ENCODE peak calls at places on chromosomes 1 and 21, in nine cellular contexts. One of them, this sample, is unnamed.

GRCh38 chr1:228058981-228059535 is 23.4 kb upstream of the ARF1 start:
- DNase-seq in NCI-H748 treated with DMSO at 0.1 percent for 48 hours: no peak
- DNase-seq in lower leg skin: no peak
- DNase-seq in KG1: no peak
- DNase-seq in left lung: no peak
- DNase-seq in mesenteric fat pad: peak; percentile 82
- DNase-seq in A673: no peak
- DNase-seq in ureter: no peak
- DNase-seq in RCC 7860: no peak
- DNase-seq in this sample: no peak

GRCh38 chr1:203082571-203083462 is 3.0 kb downstream of the MYOG start:
- DNase-seq in NCI-H748 treated with DMSO at 0.1 percent for 48 hours: no peak
- DNase-seq in A673: no peak
- DNase-seq in RCC 7860: no peak
- DNase-seq in left lung: no peak
- DNase-seq in mesenteric fat pad: peak; percentile 57
- DNase-seq in ureter: peak; percentile 29
- DNase-seq in KG1: no peak
- DNase-seq in lower leg skin: no peak
- DNase-seq in this sample: no peak

GRCh38 chr21:31482460-31482859 is 138.4 kb upstream of the TIAM1 start:
- DNase-seq in left lung: no peak
- DNase-seq in lower leg skin: no peak
- DNase-seq in A673: no peak
- DNase-seq in mesenteric fat pad: peak; percentile 35
- DNase-seq in NCI-H748 treated with DMSO at 0.1 percent for 48 hours: no peak
- DNase-seq in RCC 7860: no peak
- DNase-seq in KG1: no peak
- DNase-seq in ureter: no peak
- DNase-seq in this sample: no peak

GRCh38 chr1:38250356-38250755 is 203.8 kb upstream of the POU3F1 start:
- DNase-seq in RCC 7860: peak; percentile 41
- DNase-seq in mesenteric fat pad: no peak
- DNase-seq in left lung: no peak
- DNase-seq in ureter: no peak
- DNase-seq in lower leg skin: no peak
- DNase-seq in A673: no peak
- DNase-seq in NCI-H748 treated with DMSO at 0.1 percent for 48 hours: no peak
- DNase-seq in KG1: no peak
- DNase-seq in this sample: no peak

GRCh38 chr1:182974792-182975191 is 21.8 kb upstream of the SHCBP1L start:
- DNase-seq in A673: no peak
- DNase-seq in ureter: no peak
- DNase-seq in KG1: no peak
- DNase-seq in NCI-H748 treated with DMSO at 0.1 percent for 48 hours: no peak
- DNase-seq in lower leg skin: no peak
- DNase-seq in left lung: no peak
- DNase-seq in RCC 7860: no peak
- DNase-seq in mesenteric fat pad: no peak
- DNase-seq in this sample: no peak

GRCh38 chr1:112465122-112465521 is 43.6 kb upstream of the WNT2B start:
- DNase-seq in RCC 7860: no peak
- DNase-seq in lower leg skin: no peak
- DNase-seq in ureter: no peak
- DNase-seq in left lung: no peak
- DNase-seq in mesenteric fat pad: no peak
- DNase-seq in NCI-H748 treated with DMSO at 0.1 percent for 48 hours: no peak
- DNase-seq in KG1: no peak
- DNase-seq in A673: no peak
- DNase-seq in this sample: peak; percentile 69

GRCh38 chr1:11833497-11833896 is 14.1 kb downstream of the NPPA start:
- DNase-seq in left lung: no peak
- DNase-seq in RCC 7860: no peak
- DNase-seq in ureter: no peak
- DNase-seq in mesenteric fat pad: no peak
- DNase-seq in NCI-H748 treated with DMSO at 0.1 percent for 48 hours: no peak
- DNase-seq in KG1: no peak
- DNase-seq in lower leg skin: no peak
- DNase-seq in A673: no peak
- DNase-seq in this sample: no peak

GRCh38 chr1:64042331-64043100 is 160.9 kb upstream of the UBE2U start:
- DNase-seq in KG1: no peak
- DNase-seq in RCC 7860: peak; percentile 82
- DNase-seq in left lung: no peak
- DNase-seq in NCI-H748 treated with DMSO at 0.1 percent for 48 hours: no peak
- DNase-seq in ureter: no peak
- DNase-seq in A673: peak; percentile 43
- DNase-seq in mesenteric fat pad: no peak
- DNase-seq in lower leg skin: peak; percentile 85
- DNase-seq in this sample: peak; percentile 92

GRCh38 chr21:43609501-43610340 is 49.6 kb downstream of the HSF2BP start:
- DNase-seq in NCI-H748 treated with DMSO at 0.1 percent for 48 hours: peak; percentile 56
- DNase-seq in mesenteric fat pad: no peak
- DNase-seq in A673: peak; percentile 90
- DNase-seq in lower leg skin: no peak
- DNase-seq in RCC 7860: peak; percentile 94
- DNase-seq in ureter: peak; percentile 85
- DNase-seq in left lung: no peak
- DNase-seq in KG1: no peak
- DNase-seq in this sample: peak; percentile 94

GRCh38 chr1:66478116-66478515 is 55.8 kb upstream of the SGIP1 start:
- DNase-seq in lower leg skin: no peak
- DNase-seq in ureter: no peak
- DNase-seq in NCI-H748 treated with DMSO at 0.1 percent for 48 hours: no peak
- DNase-seq in KG1: no peak
- DNase-seq in A673: peak; percentile 9
- DNase-seq in mesenteric fat pad: no peak
- DNase-seq in RCC 7860: peak; percentile 40
- DNase-seq in left lung: no peak
- DNase-seq in this sample: peak; percentile 58

GRCh38 chr1:39782103-39782502 is 6.6 kb downstream of the BMP8B start:
- DNase-seq in left lung: no peak
- DNase-seq in ureter: no peak
- DNase-seq in mesenteric fat pad: peak; percentile 51
- DNase-seq in A673: no peak
- DNase-seq in RCC 7860: no peak
- DNase-seq in NCI-H748 treated with DMSO at 0.1 percent for 48 hours: no peak
- DNase-seq in lower leg skin: no peak
- DNase-seq in KG1: no peak
- DNase-seq in this sample: no peak

GRCh38 chr21:26115899-26116298 is 54.7 kb downstream of the APP start:
- DNase-seq in left lung: no peak
- DNase-seq in RCC 7860: no peak
- DNase-seq in mesenteric fat pad: no peak
- DNase-seq in KG1: no peak
- DNase-seq in ureter: no peak
- DNase-seq in NCI-H748 treated with DMSO at 0.1 percent for 48 hours: peak; percentile 28
- DNase-seq in lower leg skin: no peak
- DNase-seq in A673: no peak
- DNase-seq in this sample: no peak

GRCh38 chr1:101150676-101151075 is 86.1 kb upstream of the S1PR1 start:
- DNase-seq in mesenteric fat pad: no peak
- DNase-seq in NCI-H748 treated with DMSO at 0.1 percent for 48 hours: no peak
- DNase-seq in A673: no peak
- DNase-seq in lower leg skin: no peak
- DNase-seq in KG1: no peak
- DNase-seq in RCC 7860: peak; percentile 45
- DNase-seq in left lung: no peak
- DNase-seq in ureter: no peak
- DNase-seq in this sample: no peak

GRCh38 chr1:55580845-55581332 is 365.7 kb upstream of the USP24 start:
- DNase-seq in KG1: no peak
- DNase-seq in NCI-H748 treated with DMSO at 0.1 percent for 48 hours: no peak
- DNase-seq in lower leg skin: peak; percentile 54
- DNase-seq in left lung: no peak
- DNase-seq in RCC 7860: peak; percentile 65
- DNase-seq in A673: no peak
- DNase-seq in ureter: no peak
- DNase-seq in mesenteric fat pad: no peak
- DNase-seq in this sample: peak; percentile 23

This sample was measured in Daoy.